ENCODE peak calls at places on chromosomes 13 and 19, in seven cellular contexts. One of them, this sample, is unnamed.

GRCh38 chr13:31807090-31807541 is 67.8 kb downstream of the RXFP2 start:
- DNase-seq in A549: no peak
- DNase-seq in kidney epithelial cell: no peak
- DNase-seq in AG10803: peak
- DNase-seq in ovary: no peak
- DNase-seq in lower leg skin: no peak
- DNase-seq in astrocyte of the cerebellum: no peak
- DNase-seq in this sample: peak

GRCh38 chr19:54391589-54392061 is 23.6 kb upstream of the TTYH1 start:
- DNase-seq in A549: no peak
- DNase-seq in kidney epithelial cell: no peak
- DNase-seq in ovary: no peak
- DNase-seq in lower leg skin: no peak
- DNase-seq in AG10803: no peak
- DNase-seq in astrocyte of the cerebellum: no peak
- DNase-seq in this sample: no peak

GRCh38 chr19:50417850-50418185 is 920 bp upstream of the SPIB start:
- DNase-seq in A549: no peak
- DNase-seq in lower leg skin: no peak
- DNase-seq in astrocyte of the cerebellum: no peak
- DNase-seq in ovary: no peak
- DNase-seq in AG10803: no peak
- DNase-seq in kidney epithelial cell: no peak
- DNase-seq in this sample: no peak

GRCh38 chr13:51494151-51494550 is 41.3 kb upstream of the INTS6 start:
- DNase-seq in lower leg skin: no peak
- DNase-seq in ovary: no peak
- DNase-seq in A549: no peak
- DNase-seq in kidney epithelial cell: no peak
- DNase-seq in astrocyte of the cerebellum: no peak
- DNase-seq in AG10803: peak
- DNase-seq in this sample: no peak

GRCh38 chr19:56976300-56976699 is 135.8 kb upstream of the PEG3 start:
- DNase-seq in AG10803: no peak
- DNase-seq in astrocyte of the cerebellum: no peak
- DNase-seq in ovary: no peak
- DNase-seq in lower leg skin: no peak
- DNase-seq in A549: no peak
- DNase-seq in kidney epithelial cell: no peak
- DNase-seq in this sample: no peak

GRCh38 chr19:34370983-34371382 is 6.0 kb downstream of the GPI start:
- DNase-seq in kidney epithelial cell: no peak
- DNase-seq in AG10803: no peak
- DNase-seq in lower leg skin: no peak
- DNase-seq in ovary: no peak
- DNase-seq in A549: no peak
- DNase-seq in astrocyte of the cerebellum: no peak
- DNase-seq in this sample: no peak

GRCh38 chr13:49098198-49098597 is 121.9 kb upstream of the MLNR start:
- DNase-seq in AG10803: peak
- DNase-seq in kidney epithelial cell: peak
- DNase-seq in lower leg skin: no peak
- DNase-seq in A549: no peak
- DNase-seq in ovary: no peak
- DNase-seq in astrocyte of the cerebellum: peak
- DNase-seq in this sample: no peak

GRCh38 chr13:113152894-113153809 is 5.3 kb upstream of the PROZ start:
- DNase-seq in astrocyte of the cerebellum: no peak
- DNase-seq in lower leg skin: peak
- DNase-seq in kidney epithelial cell: no peak
- DNase-seq in A549: no peak
- DNase-seq in ovary: peak
- DNase-seq in AG10803: no peak
- DNase-seq in this sample: peak

GRCh38 chr19:925912-926594 is at the start of gene ARID3A:
- DNase-seq in ovary: no peak
- DNase-seq in AG10803: no peak
- DNase-seq in astrocyte of the cerebellum: no peak
- DNase-seq in kidney epithelial cell: no peak
- DNase-seq in lower leg skin: no peak
- DNase-seq in A549: peak
- DNase-seq in this sample: no peak

GRCh38 chr13:44876782-44877324 is 112.4 kb downstream of the NUFIP1 start:
- DNase-seq in AG10803: no peak
- DNase-seq in ovary: no peak
- DNase-seq in astrocyte of the cerebellum: no peak
- DNase-seq in lower leg skin: no peak
- DNase-seq in A549: no peak
- DNase-seq in kidney epithelial cell: no peak
- DNase-seq in this sample: peak

GRCh38 chr13:35309711-35310110 is 166.8 kb downstream of the MAB21L1 start:
- DNase-seq in kidney epithelial cell: no peak
- DNase-seq in A549: no peak
- DNase-seq in lower leg skin: no peak
- DNase-seq in astrocyte of the cerebellum: no peak
- DNase-seq in AG10803: no peak
- DNase-seq in ovary: no peak
- DNase-seq in this sample: no peak

GRCh38 chr13:36086117-36086516 is 45.1 kb downstream of the DCLK1 start:
- DNase-seq in ovary: no peak
- DNase-seq in AG10803: no peak
- DNase-seq in lower leg skin: no peak
- DNase-seq in kidney epithelial cell: no peak
- DNase-seq in astrocyte of the cerebellum: no peak
- DNase-seq in A549: no peak
- DNase-seq in this sample: no peak

GRCh38 chr13:31001647-31002046 is 69.2 kb downstream of the TEX26 start:
- DNase-seq in astrocyte of the cerebellum: no peak
- DNase-seq in kidney epithelial cell: no peak
- DNase-seq in lower leg skin: no peak
- DNase-seq in AG10803: no peak
- DNase-seq in A549: no peak
- DNase-seq in ovary: no peak
- DNase-seq in this sample: no peak

GRCh38 chr13:42553098-42554046 is 20.6 kb upstream of the TNFSF11 start:
- DNase-seq in kidney epithelial cell: peak
- DNase-seq in AG10803: no peak
- DNase-seq in lower leg skin: no peak
- DNase-seq in A549: no peak
- DNase-seq in astrocyte of the cerebellum: peak
- DNase-seq in ovary: no peak
- DNase-seq in this sample: no peak

GRCh38 chr13:52848455-52849190 is at the start of gene PCDH8:
- DNase-seq in A549: no peak
- DNase-seq in ovary: no peak
- DNase-seq in kidney epithelial cell: no peak
- DNase-seq in lower leg skin: no peak
- DNase-seq in astrocyte of the cerebellum: no peak
- DNase-seq in AG10803: no peak
- DNase-seq in this sample: peak

GRCh38 chr13:24133396-24133795 is 27.1 kb upstream of the SPATA13 start:
- DNase-seq in kidney epithelial cell: no peak
- DNase-seq in A549: no peak
- DNase-seq in AG10803: no peak
- DNase-seq in lower leg skin: no peak
- DNase-seq in ovary: no peak
- DNase-seq in astrocyte of the cerebellum: no peak
- DNase-seq in this sample: no peak

GRCh38 chr13:30816733-30817132 is 81.4 kb downstream of the ALOX5AP start:
- DNase-seq in A549: no peak
- DNase-seq in kidney epithelial cell: no peak
- DNase-seq in lower leg skin: no peak
- DNase-seq in astrocyte of the cerebellum: no peak
- DNase-seq in AG10803: no peak
- DNase-seq in ovary: no peak
- DNase-seq in this sample: no peak

GRCh38 chr19:47507031-47507430 is 7.8 kb downstream of the NAPA start:
- DNase-seq in astrocyte of the cerebellum: no peak
- DNase-seq in lower leg skin: no peak
- DNase-seq in AG10803: no peak
- DNase-seq in kidney epithelial cell: no peak
- DNase-seq in ovary: no peak
- DNase-seq in A549: no peak
- DNase-seq in this sample: no peak

GRCh38 chr19:8515317-8515716 is 1.4 kb upstream of the ZNF414 start:
- DNase-seq in ovary: no peak
- DNase-seq in A549: no peak
- DNase-seq in kidney epithelial cell: no peak
- DNase-seq in AG10803: no peak
- DNase-seq in astrocyte of the cerebellum: no peak
- DNase-seq in lower leg skin: no peak
- DNase-seq in this sample: peak

GRCh38 chr13:44184740-44185139 is 188.9 kb upstream of the SERP2 start:
- DNase-seq in astrocyte of the cerebellum: no peak
- DNase-seq in lower leg skin: no peak
- DNase-seq in AG10803: no peak
- DNase-seq in kidney epithelial cell: no peak
- DNase-seq in A549: no peak
- DNase-seq in ovary: no peak
- DNase-seq in this sample: no peak

GRCh38 chr13:106310450-106310849 is 225.0 kb downstream of the EFNB2 start:
- DNase-seq in kidney epithelial cell: no peak
- DNase-seq in astrocyte of the cerebellum: no peak
- DNase-seq in ovary: no peak
- DNase-seq in lower leg skin: no peak
- DNase-seq in A549: no peak
- DNase-seq in AG10803: no peak
- DNase-seq in this sample: no peak

GRCh38 chr13:106311004-106311403 is 224.5 kb downstream of the EFNB2 start:
- DNase-seq in ovary: no peak
- DNase-seq in AG10803: no peak
- DNase-seq in A549: no peak
- DNase-seq in lower leg skin: no peak
- DNase-seq in astrocyte of the cerebellum: no peak
- DNase-seq in kidney epithelial cell: no peak
- DNase-seq in this sample: no peak

GRCh38 chr13:106318941-106319411 is 216.5 kb downstream of the EFNB2 start:
- DNase-seq in A549: peak
- DNase-seq in kidney epithelial cell: peak
- DNase-seq in AG10803: peak
- DNase-seq in ovary: no peak
- DNase-seq in astrocyte of the cerebellum: peak
- DNase-seq in lower leg skin: no peak
- DNase-seq in this sample: no peak

GRCh38 chr13:106314417-106314816 is 221.0 kb downstream of the EFNB2 start:
- DNase-seq in lower leg skin: no peak
- DNase-seq in astrocyte of the cerebellum: no peak
- DNase-seq in AG10803: no peak
- DNase-seq in ovary: no peak
- DNase-seq in kidney epithelial cell: no peak
- DNase-seq in A549: no peak
- DNase-seq in this sample: no peak
- TF ChIP-seq CTCF in lower leg skin: no peak
- TF ChIP-seq CTCF in astrocyte of the cerebellum: no peak
- TF ChIP-seq CTCF in AG10803: no peak
- TF ChIP-seq CTCF in ovary: no peak
- TF ChIP-seq CTCF in kidney epithelial cell: no peak
- TF ChIP-seq CTCF in A549: no peak
- TF ChIP-seq CTCF in this sample: no peak

GRCh38 chr19:49073514-49074378 is 1.2 kb upstream of the KCNA7 start:
- DNase-seq in lower leg skin: no peak
- DNase-seq in A549: peak
- DNase-seq in AG10803: no peak
- DNase-seq in astrocyte of the cerebellum: no peak
- DNase-seq in kidney epithelial cell: no peak
- DNase-seq in ovary: no peak
- DNase-seq in this sample: peak
- TF ChIP-seq CTCF in lower leg skin: no peak
- TF ChIP-seq CTCF in A549: peak
- TF ChIP-seq CTCF in AG10803: peak
- TF ChIP-seq CTCF in astrocyte of the cerebellum: peak
- TF ChIP-seq CTCF in kidney epithelial cell: peak
- TF ChIP-seq CTCF in ovary: no peak
- TF ChIP-seq CTCF in this sample: no peak

GRCh38 chr19:19493841-19494546 is 21.4 kb downstream of the TSSK6 start:
- DNase-seq in kidney epithelial cell: no peak
- DNase-seq in ovary: no peak
- DNase-seq in AG10803: no peak
- DNase-seq in astrocyte of the cerebellum: no peak
- DNase-seq in A549: no peak
- DNase-seq in lower leg skin: no peak
- DNase-seq in this sample: no peak
- TF ChIP-seq CTCF in kidney epithelial cell: no peak
- TF ChIP-seq CTCF in ovary: no peak
- TF ChIP-seq CTCF in AG10803: no peak
- TF ChIP-seq CTCF in astrocyte of the cerebellum: peak
- TF ChIP-seq CTCF in A549: no peak
- TF ChIP-seq CTCF in lower leg skin: no peak
- TF ChIP-seq CTCF in this sample: no peak

DNA sequence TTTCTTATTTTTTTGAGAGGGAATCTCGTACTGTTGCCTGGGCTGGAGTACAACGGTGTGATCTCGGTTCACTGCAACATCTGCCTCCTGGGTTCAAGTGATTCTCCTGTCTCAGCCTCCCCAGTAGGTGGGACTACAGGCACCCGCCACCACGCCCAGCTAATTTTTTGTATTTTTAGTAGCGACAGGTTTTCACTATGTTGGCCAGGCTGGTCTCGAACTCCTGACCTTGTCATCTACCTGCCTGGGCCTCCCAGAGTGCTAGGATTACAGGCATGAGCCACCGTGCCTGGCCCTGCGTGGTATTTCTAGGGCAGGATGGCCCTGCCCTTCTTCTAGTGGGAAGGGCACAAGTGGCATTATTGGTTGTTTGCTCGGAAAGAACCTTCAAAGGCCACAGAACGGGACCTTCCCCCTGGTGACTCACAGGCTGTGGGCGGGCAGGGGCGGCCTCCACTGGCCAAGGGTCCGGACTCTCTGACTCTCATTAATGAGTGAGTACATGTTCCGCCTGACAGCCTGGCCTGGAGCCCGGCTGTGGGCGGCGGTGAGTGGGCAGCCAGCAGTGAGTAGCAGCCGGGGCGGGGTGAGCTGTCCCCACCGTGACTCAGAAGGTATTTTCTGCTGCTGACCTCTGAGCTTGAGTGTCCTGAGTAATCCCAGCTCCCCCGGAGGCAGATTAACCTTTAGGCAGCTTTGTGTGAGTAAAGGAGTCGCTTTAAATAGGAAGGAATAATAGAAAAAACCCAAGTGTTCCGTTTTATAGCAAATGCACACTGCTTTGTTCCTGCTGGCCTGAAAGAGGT is 5.1 kb downstream of the DOT1L start:
- DNase-seq in astrocyte of the cerebellum: peak
- DNase-seq in ovary: peak
- DNase-seq in lower leg skin: peak
- DNase-seq in AG10803: peak
- DNase-seq in kidney epithelial cell: peak
- DNase-seq in A549: peak
- DNase-seq in this sample: peak
- TF ChIP-seq CTCF in astrocyte of the cerebellum: no peak
- TF ChIP-seq CTCF in ovary: no peak
- TF ChIP-seq CTCF in lower leg skin: no peak
- TF ChIP-seq CTCF in AG10803: no peak
- TF ChIP-seq CTCF in kidney epithelial cell: no peak
- TF ChIP-seq CTCF in A549: no peak
- TF ChIP-seq CTCF in this sample: no peak

DNA sequence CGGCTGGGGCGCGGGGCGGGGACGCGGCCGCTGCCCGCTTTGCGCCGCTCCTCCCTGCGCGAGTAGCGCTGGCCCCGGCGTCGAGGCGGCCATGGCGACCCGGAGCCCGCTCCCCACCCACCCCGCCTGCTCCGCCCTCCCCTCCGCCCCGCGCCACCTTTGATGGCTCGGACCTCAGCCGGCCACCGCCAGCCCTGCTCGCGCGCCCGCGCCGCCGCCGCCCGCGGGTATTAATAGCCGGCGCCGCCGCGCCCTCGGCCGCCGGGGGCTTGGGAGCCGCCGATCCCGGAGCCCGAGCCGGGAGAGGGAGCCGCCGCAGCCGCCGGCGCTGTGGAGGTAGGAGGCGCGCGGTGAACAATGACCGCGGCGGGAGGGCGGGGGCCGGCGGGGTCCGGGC is 261 bp downstream of the FARP1 start:
- DNase-seq in A549: peak
- DNase-seq in kidney epithelial cell: no peak
- DNase-seq in ovary: no peak
- DNase-seq in astrocyte of the cerebellum: no peak
- DNase-seq in lower leg skin: no peak
- DNase-seq in AG10803: no peak
- DNase-seq in this sample: no peak
- TF ChIP-seq CTCF in A549: peak
- TF ChIP-seq CTCF in kidney epithelial cell: no peak
- TF ChIP-seq CTCF in ovary: no peak
- TF ChIP-seq CTCF in astrocyte of the cerebellum: no peak
- TF ChIP-seq CTCF in lower leg skin: no peak
- TF ChIP-seq CTCF in AG10803: no peak
- TF ChIP-seq CTCF in this sample: no peak

This sample was measured in activated CD8-positive, alpha-beta T cell treated with anti-CD3 and anti-CD28 coated beads for 36 hours.